ENCODE peak calls at places on chromosomes 7 and 10, in six cellular contexts. One of them, this sample, is unnamed.

GRCh38 chr7:69813637-69814240 is 215.5 kb downstream of the AUTS2 start:
- DNase-seq in kidney epithelial cell: no peak
- DNase-seq in CD4-positive, alpha-beta T cell: no peak
- DNase-seq in fibroblast of lung: no peak
- DNase-seq in cardiac fibroblast: no peak
- DNase-seq in GM12865: peak; percentile 22
- DNase-seq in this sample: no peak

GRCh38 chr10:5546891-5547683 is 22.3 kb downstream of the CALML3 start:
- DNase-seq in kidney epithelial cell: no peak
- DNase-seq in CD4-positive, alpha-beta T cell: no peak
- DNase-seq in fibroblast of lung: no peak
- DNase-seq in cardiac fibroblast: peak; percentile 16
- DNase-seq in GM12865: no peak
- DNase-seq in this sample: no peak

GRCh38 chr10:87658383-87658795 is 1.3 kb upstream of the PAPSS2 start:
- DNase-seq in kidney epithelial cell: no peak
- DNase-seq in CD4-positive, alpha-beta T cell: no peak
- DNase-seq in fibroblast of lung: no peak
- DNase-seq in cardiac fibroblast: no peak
- DNase-seq in GM12865: no peak
- DNase-seq in this sample: no peak

GRCh38 chr7:127667017-127667670 is 15.2 kb downstream of the SND1 start:
- DNase-seq in kidney epithelial cell: no peak
- DNase-seq in CD4-positive, alpha-beta T cell: no peak
- DNase-seq in fibroblast of lung: peak; percentile 71
- DNase-seq in cardiac fibroblast: peak; percentile 39
- DNase-seq in GM12865: no peak
- DNase-seq in this sample: no peak

GRCh38 chr10:121325490-121326231 is 272.6 kb downstream of the FGFR2 start:
- DNase-seq in kidney epithelial cell: no peak
- DNase-seq in CD4-positive, alpha-beta T cell: no peak
- DNase-seq in fibroblast of lung: no peak
- DNase-seq in cardiac fibroblast: no peak
- DNase-seq in GM12865: no peak
- DNase-seq in this sample: no peak

GRCh38 chr10:48580236-48580635 is 24.6 kb downstream of the ARHGAP22 start:
- DNase-seq in kidney epithelial cell: no peak
- DNase-seq in CD4-positive, alpha-beta T cell: no peak
- DNase-seq in fibroblast of lung: no peak
- DNase-seq in cardiac fibroblast: no peak
- DNase-seq in GM12865: no peak
- DNase-seq in this sample: no peak

GRCh38 chr7:83065714-83066113 is 97.0 kb downstream of the PCLO start:
- DNase-seq in kidney epithelial cell: no peak
- DNase-seq in CD4-positive, alpha-beta T cell: no peak
- DNase-seq in fibroblast of lung: peak; percentile 16
- DNase-seq in cardiac fibroblast: peak; percentile 1
- DNase-seq in GM12865: no peak
- DNase-seq in this sample: no peak

GRCh38 chr7:64868469-64868868 is 34.6 kb upstream of the ZNF273 start:
- DNase-seq in kidney epithelial cell: no peak
- DNase-seq in CD4-positive, alpha-beta T cell: no peak
- DNase-seq in fibroblast of lung: no peak
- DNase-seq in cardiac fibroblast: no peak
- DNase-seq in GM12865: no peak
- DNase-seq in this sample: no peak

GRCh38 chr10:19719320-19719719 is 96.9 kb upstream of the PLXDC2 start:
- DNase-seq in kidney epithelial cell: peak; percentile 7
- DNase-seq in CD4-positive, alpha-beta T cell: no peak
- DNase-seq in fibroblast of lung: peak; percentile 99
- DNase-seq in cardiac fibroblast: peak; percentile 76
- DNase-seq in GM12865: no peak
- DNase-seq in this sample: no peak

GRCh38 chr7:80584778-80585177 is 53.7 kb upstream of the CD36 start:
- DNase-seq in kidney epithelial cell: peak; percentile 29
- DNase-seq in CD4-positive, alpha-beta T cell: no peak
- DNase-seq in fibroblast of lung: peak; percentile 44
- DNase-seq in cardiac fibroblast: peak; percentile 87
- DNase-seq in GM12865: no peak
- DNase-seq in this sample: no peak

GRCh38 chr7:159094030-159094740 is 50.5 kb downstream of the VIPR2 start:
- DNase-seq in kidney epithelial cell: no peak
- DNase-seq in CD4-positive, alpha-beta T cell: no peak
- DNase-seq in fibroblast of lung: no peak
- DNase-seq in cardiac fibroblast: no peak
- DNase-seq in GM12865: no peak
- DNase-seq in this sample: no peak

GRCh38 chr7:128906766-128907559 is 3.5 kb downstream of the KCP start:
- DNase-seq in kidney epithelial cell: no peak
- DNase-seq in CD4-positive, alpha-beta T cell: no peak
- DNase-seq in fibroblast of lung: no peak
- DNase-seq in cardiac fibroblast: no peak
- DNase-seq in GM12865: no peak
- DNase-seq in this sample: no peak

GRCh38 chr10:113320980-113321379 is 231.9 kb upstream of the HABP2 start:
- DNase-seq in kidney epithelial cell: no peak
- DNase-seq in CD4-positive, alpha-beta T cell: no peak
- DNase-seq in fibroblast of lung: no peak
- DNase-seq in cardiac fibroblast: no peak
- DNase-seq in GM12865: no peak
- DNase-seq in this sample: no peak

GRCh38 chr10:113322843-113323242 is 230.0 kb upstream of the HABP2 start:
- DNase-seq in kidney epithelial cell: no peak
- DNase-seq in CD4-positive, alpha-beta T cell: no peak
- DNase-seq in fibroblast of lung: no peak
- DNase-seq in cardiac fibroblast: no peak
- DNase-seq in GM12865: no peak
- DNase-seq in this sample: no peak

GRCh38 chr10:113329121-113329596 is 223.7 kb upstream of the HABP2 start:
- DNase-seq in kidney epithelial cell: peak; percentile 32
- DNase-seq in CD4-positive, alpha-beta T cell: no peak
- DNase-seq in fibroblast of lung: peak; percentile 30
- DNase-seq in cardiac fibroblast: peak; percentile 67
- DNase-seq in GM12865: no peak
- DNase-seq in this sample: no peak

GRCh38 chr10:113323985-113324384 is 228.9 kb upstream of the HABP2 start:
- DNase-seq in kidney epithelial cell: no peak
- DNase-seq in CD4-positive, alpha-beta T cell: no peak
- DNase-seq in fibroblast of lung: no peak
- DNase-seq in cardiac fibroblast: no peak
- DNase-seq in GM12865: no peak
- DNase-seq in this sample: no peak

GRCh38 chr10:113326160-113327111 is 226.4 kb upstream of the HABP2 start:
- DNase-seq in kidney epithelial cell: peak; percentile 66
- DNase-seq in CD4-positive, alpha-beta T cell: no peak
- DNase-seq in fibroblast of lung: peak; percentile 67
- DNase-seq in cardiac fibroblast: peak; percentile 60
- DNase-seq in GM12865: peak; percentile 66
- DNase-seq in this sample: no peak
- TF ChIP-seq CTCF in kidney epithelial cell: peak; percentile 20
- TF ChIP-seq CTCF in CD4-positive, alpha-beta T cell: no peak
- TF ChIP-seq CTCF in fibroblast of lung: no peak
- TF ChIP-seq CTCF in cardiac fibroblast: peak; percentile 41
- TF ChIP-seq CTCF in GM12865: no peak
- TF ChIP-seq CTCF in this sample: no peak

GRCh38 chr10:23037561-23037960 is 57.8 kb upstream of the MSRB2 start:
- DNase-seq in kidney epithelial cell: no peak
- DNase-seq in CD4-positive, alpha-beta T cell: no peak
- DNase-seq in fibroblast of lung: no peak
- DNase-seq in cardiac fibroblast: no peak
- DNase-seq in GM12865: no peak
- DNase-seq in this sample: no peak

GRCh38 chr10:23035569-23035968 is 59.8 kb upstream of the MSRB2 start:
- DNase-seq in kidney epithelial cell: no peak
- DNase-seq in CD4-positive, alpha-beta T cell: no peak
- DNase-seq in fibroblast of lung: no peak
- DNase-seq in cardiac fibroblast: no peak
- DNase-seq in GM12865: no peak
- DNase-seq in this sample: no peak

GRCh38 chr10:23040002-23040401 is 55.4 kb upstream of the MSRB2 start:
- DNase-seq in kidney epithelial cell: no peak
- DNase-seq in CD4-positive, alpha-beta T cell: no peak
- DNase-seq in fibroblast of lung: no peak
- DNase-seq in cardiac fibroblast: no peak
- DNase-seq in GM12865: no peak
- DNase-seq in this sample: no peak

GRCh38 chr10:23034790-23035189 is 60.6 kb upstream of the MSRB2 start:
- DNase-seq in kidney epithelial cell: no peak
- DNase-seq in CD4-positive, alpha-beta T cell: no peak
- DNase-seq in fibroblast of lung: no peak
- DNase-seq in cardiac fibroblast: no peak
- DNase-seq in GM12865: no peak
- DNase-seq in this sample: no peak

DNA sequence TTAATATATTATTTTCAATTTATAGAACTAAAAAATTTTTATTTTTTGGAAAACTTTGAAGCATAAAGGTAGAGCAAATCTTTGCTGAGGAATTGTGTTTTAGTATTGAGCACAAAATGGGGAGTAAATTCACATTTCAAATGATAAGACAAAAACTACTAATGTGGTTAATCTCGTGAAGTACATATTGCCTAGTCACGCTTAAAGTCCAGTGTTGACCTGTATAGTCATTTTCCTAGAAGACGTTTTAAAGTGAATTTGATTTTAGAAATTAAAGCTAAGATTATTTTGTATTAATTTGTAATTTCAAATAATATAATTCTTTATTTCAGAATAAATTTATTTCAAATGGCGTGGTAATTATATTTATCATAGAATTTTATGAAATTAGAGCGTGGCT is 57.2 kb upstream of the MSRB2 start:
- DNase-seq in kidney epithelial cell: no peak
- DNase-seq in CD4-positive, alpha-beta T cell: no peak
- DNase-seq in fibroblast of lung: no peak
- DNase-seq in cardiac fibroblast: no peak
- DNase-seq in GM12865: no peak
- DNase-seq in this sample: no peak
- TF ChIP-seq CTCF in kidney epithelial cell: no peak
- TF ChIP-seq CTCF in CD4-positive, alpha-beta T cell: no peak
- TF ChIP-seq CTCF in fibroblast of lung: no peak
- TF ChIP-seq CTCF in cardiac fibroblast: no peak
- TF ChIP-seq CTCF in GM12865: no peak
- TF ChIP-seq CTCF in this sample: no peak

DNA sequence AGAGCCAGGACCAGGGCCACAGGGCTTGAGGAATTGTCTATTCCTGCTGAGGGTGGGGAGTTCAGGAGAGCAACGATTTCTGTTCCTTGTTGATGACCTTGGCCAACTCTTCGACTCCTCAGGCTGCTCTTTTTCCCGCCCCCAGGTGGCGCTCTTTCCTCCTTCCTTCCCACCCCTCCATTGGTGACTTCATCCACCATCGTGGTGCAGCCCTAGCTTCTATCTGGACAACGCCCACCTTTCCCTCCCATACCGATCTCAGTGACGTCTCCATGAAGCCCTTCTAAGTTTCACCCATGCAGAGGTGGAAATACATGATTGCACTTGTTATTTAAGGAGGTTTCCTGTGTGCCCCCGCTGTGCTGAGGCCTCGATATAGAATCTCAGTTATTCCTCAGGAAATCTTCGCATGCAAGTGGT is 22.1 kb upstream of the CARD11 start:
- DNase-seq in kidney epithelial cell: no peak
- DNase-seq in CD4-positive, alpha-beta T cell: peak; percentile 50
- DNase-seq in fibroblast of lung: peak; percentile 26
- DNase-seq in cardiac fibroblast: peak; percentile 2
- DNase-seq in GM12865: peak; percentile 80
- DNase-seq in this sample: peak; percentile 65
- TF ChIP-seq CTCF in kidney epithelial cell: peak; percentile 68
- TF ChIP-seq CTCF in CD4-positive, alpha-beta T cell: peak; percentile 70
- TF ChIP-seq CTCF in fibroblast of lung: no peak
- TF ChIP-seq CTCF in cardiac fibroblast: peak; percentile 51
- TF ChIP-seq CTCF in GM12865: peak; percentile 86
- TF ChIP-seq CTCF in this sample: peak; percentile 61

GRCh38 chr10:59809644-59809974 is 56.4 kb upstream of the MRLN start:
- DNase-seq in kidney epithelial cell: no peak
- DNase-seq in CD4-positive, alpha-beta T cell: no peak
- DNase-seq in fibroblast of lung: no peak
- DNase-seq in cardiac fibroblast: no peak
- DNase-seq in GM12865: no peak
- DNase-seq in this sample: no peak
- TF ChIP-seq CTCF in kidney epithelial cell: no peak
- TF ChIP-seq CTCF in CD4-positive, alpha-beta T cell: peak; percentile 6
- TF ChIP-seq CTCF in fibroblast of lung: no peak
- TF ChIP-seq CTCF in cardiac fibroblast: no peak
- TF ChIP-seq CTCF in GM12865: no peak
- TF ChIP-seq CTCF in this sample: no peak

DNA sequence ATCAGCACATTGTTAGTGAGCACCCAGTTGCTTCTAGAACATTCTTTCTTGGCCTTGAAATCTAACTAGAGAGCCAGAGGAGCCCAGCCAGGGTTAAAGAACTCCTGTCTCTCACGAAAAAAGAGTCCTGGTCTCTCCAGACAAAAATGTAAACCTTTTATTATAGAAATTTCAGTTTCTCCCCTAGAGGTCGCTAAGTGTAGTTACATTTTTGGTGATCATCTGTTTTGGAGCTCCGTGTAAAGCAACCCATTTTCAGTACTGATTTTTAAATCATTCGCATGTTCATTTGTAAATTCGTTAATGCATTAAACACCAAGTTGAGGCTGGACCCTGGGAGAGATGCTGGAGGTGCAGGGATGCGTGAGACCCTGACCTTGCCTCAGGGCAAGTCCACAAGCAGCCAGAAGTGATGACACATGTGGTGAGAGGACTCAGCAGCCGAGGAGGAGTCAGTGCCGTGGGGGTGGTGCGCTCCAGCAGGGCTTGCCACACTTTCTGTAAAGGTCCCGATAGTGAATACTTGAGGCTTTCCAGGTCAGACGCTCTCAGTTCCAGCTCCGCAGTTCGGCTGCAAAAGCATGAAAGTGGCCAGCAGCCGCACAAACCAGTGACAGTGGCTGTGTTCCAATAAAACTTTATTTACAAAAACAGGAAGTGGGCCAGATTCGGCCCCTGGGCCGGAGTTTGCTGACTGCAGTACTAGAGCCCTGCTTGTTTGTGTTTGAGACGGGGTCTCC is 578.6 kb upstream of the FOXK1 start:
- DNase-seq in kidney epithelial cell: no peak
- DNase-seq in CD4-positive, alpha-beta T cell: no peak
- DNase-seq in fibroblast of lung: peak; percentile 21
- DNase-seq in cardiac fibroblast: peak; percentile 2
- DNase-seq in GM12865: no peak
- DNase-seq in this sample: no peak
- TF ChIP-seq CTCF in kidney epithelial cell: peak; percentile 6
- TF ChIP-seq CTCF in CD4-positive, alpha-beta T cell: peak; percentile 25
- TF ChIP-seq CTCF in fibroblast of lung: no peak
- TF ChIP-seq CTCF in cardiac fibroblast: no peak
- TF ChIP-seq CTCF in GM12865: no peak
- TF ChIP-seq CTCF in this sample: no peak

DNA sequence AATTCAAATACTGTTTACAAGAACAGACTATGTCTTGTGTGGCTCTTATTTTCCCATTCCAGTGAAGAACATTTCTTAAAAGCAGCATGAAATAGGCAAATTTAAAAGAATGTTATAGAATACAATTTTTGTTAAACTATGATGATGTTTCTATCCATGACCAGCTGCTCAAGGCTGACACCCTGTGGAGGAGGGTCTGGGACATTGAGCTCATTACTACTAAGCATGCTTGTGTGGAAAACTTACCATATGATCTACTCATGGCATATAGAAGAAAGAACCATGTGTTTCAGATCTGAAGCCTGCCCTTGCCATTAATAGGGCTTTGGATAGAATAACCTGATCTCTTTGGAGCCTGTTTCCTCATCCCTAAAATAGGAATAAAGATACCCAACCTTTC is 125.0 kb downstream of the FOXP2 start:
- DNase-seq in kidney epithelial cell: no peak
- DNase-seq in CD4-positive, alpha-beta T cell: no peak
- DNase-seq in fibroblast of lung: peak; percentile 66
- DNase-seq in cardiac fibroblast: peak; percentile 58
- DNase-seq in GM12865: peak; percentile 29
- DNase-seq in this sample: no peak
- TF ChIP-seq CTCF in kidney epithelial cell: peak; percentile 40
- TF ChIP-seq CTCF in CD4-positive, alpha-beta T cell: no peak
- TF ChIP-seq CTCF in fibroblast of lung: peak; percentile 60
- TF ChIP-seq CTCF in cardiac fibroblast: peak; percentile 6
- TF ChIP-seq CTCF in GM12865: peak; percentile 8
- TF ChIP-seq CTCF in this sample: no peak

This sample was measured in CD8-positive, alpha-beta T cell.